ENCODE peak calls at places on chromosomes 1 and 21, in eight cellular contexts. X, G, I, E, O, N, A and Z are unnamed samples.

GRCh38 chr1:27658951-27659496 is 13.0 kb downstream of the IFI6 start:
- DNase-seq in X (peak), G (no peak), I (peak), E (peak), O (no peak), N (peak), A (peak), Z (peak)

GRCh38 chr1:66597500-66597899 is 63.5 kb downstream of the SGIP1 start:
- DNase-seq in X (no peak), G (no peak), I (no peak), E (no peak), O (no peak), N (no peak), A (no peak), Z (no peak)

GRCh38 chr1:14915356-14916054 is 238.0 kb upstream of the TMEM51 start:
- DNase-seq in X (peak), G (peak), I (peak), E (peak), O (peak), N (no peak), A (peak), Z (peak)

GRCh38 chr1:29354511-29355098 is 118.3 kb downstream of the PTPRU start:
- DNase-seq in X (no peak), G (no peak), I (no peak), E (no peak), O (no peak), N (no peak), A (no peak), Z (no peak)

GRCh38 chr1:186967659-186968394 is 139.1 kb downstream of the PLA2G4A start:
- DNase-seq in X (no peak), G (no peak), I (no peak), E (no peak), O (no peak), N (no peak), A (no peak), Z (peak)

GRCh38 chr1:228464487-228464983 is 22.6 kb upstream of the RNF187 start:
- DNase-seq in X (peak), G (peak), I (peak), E (peak), O (peak), N (no peak), A (peak), Z (peak)

GRCh38 chr1:147717051-147717705 is 43.2 kb downstream of the GJA5 start:
- DNase-seq in X (no peak), G (no peak), I (no peak), E (no peak), O (no peak), N (no peak), A (peak), Z (no peak)

GRCh38 chr21:38333290-38334272 is 76.8 kb downstream of the KCNJ15 start:
- DNase-seq in X (peak), G (no peak), I (peak), E (peak), O (peak), N (no peak), A (no peak), Z (peak)

GRCh38 chr1:942411-942821 is 16.6 kb downstream of the NOC2L start:
- DNase-seq in X (no peak), G (no peak), I (peak), E (peak), O (no peak), N (no peak), A (peak), Z (no peak)

GRCh38 chr1:207218512-207219352 is 102.7 kb upstream of the CD55 start:
- DNase-seq in X (peak), G (no peak), I (no peak), E (peak), O (no peak), N (no peak), A (no peak), Z (no peak)

GRCh38 chr1:234968470-234968869 is 160.2 kb downstream of the TOMM20 start:
- DNase-seq in X (peak), G (no peak), I (no peak), E (no peak), O (no peak), N (no peak), A (no peak), Z (no peak)

GRCh38 chr1:162627662-162628296 is 4.5 kb upstream of the DDR2 start:
- DNase-seq in X (no peak), G (peak), I (peak), E (peak), O (no peak), N (no peak), A (no peak), Z (peak)

GRCh38 chr1:68175621-68176398 is 56.5 kb downstream of the WLS start:
- DNase-seq in X (no peak), G (no peak), I (no peak), E (peak), O (no peak), N (no peak), A (peak), Z (peak)

GRCh38 chr1:160400284-160400645 is at the start of gene VANGL2:
- DNase-seq in X (peak), G (peak), I (peak), E (peak), O (peak), N (peak), A (peak), Z (peak)

GRCh38 chr1:63691672-63692425 is 82.0 kb upstream of the ROR1 start:
- DNase-seq in X (peak), G (peak), I (peak), E (peak), O (no peak), N (no peak), A (peak), Z (peak)

GRCh38 chr1:45752441-45753052 is 2.1 kb upstream of the IPP start:
- DNase-seq in X (no peak), G (no peak), I (no peak), E (peak), O (no peak), N (no peak), A (no peak), Z (peak)

GRCh38 chr1:45753248-45754037 is 3.0 kb upstream of the IPP start:
- DNase-seq in X (no peak), G (no peak), I (peak), E (no peak), O (no peak), N (no peak), A (no peak), Z (no peak)

GRCh38 chr1:45752014-45752413 is 1.6 kb upstream of the IPP start:
- DNase-seq in X (no peak), G (no peak), I (no peak), E (no peak), O (no peak), N (no peak), A (no peak), Z (no peak)

GRCh38 chr1:45746922-45747321 is 3.5 kb downstream of the IPP start:
- DNase-seq in X (no peak), G (no peak), I (no peak), E (no peak), O (no peak), N (no peak), A (no peak), Z (no peak)

GRCh38 chr1:45750298-45751038 is at the start of gene IPP:
- DNase-seq in X (peak), G (peak), I (peak), E (peak), O (peak), N (peak), A (peak), Z (peak)
- TF ChIP-seq CTCF in X (no peak), G (no peak), I (peak), E (peak), O (peak), N (no peak), A (peak), Z (peak)

GRCh38 chr21:17759546-17760178 is 59.5 kb downstream of the C21orf91 start:
- DNase-seq in X (no peak), G (no peak), I (no peak), E (no peak), O (no peak), N (no peak), A (no peak), Z (no peak)
- H3K4me3 ChIP-seq in X (no peak), G (no peak), I (no peak), E (no peak), O (no peak), N (no peak), A (no peak), Z (no peak)

GRCh38 chr1:100868364-100868995 is 26.2 kb downstream of the EXTL2 start:
- DNase-seq in X (no peak), G (no peak), I (peak), E (peak), O (no peak), N (no peak), A (peak), Z (peak)
- TF ChIP-seq CTCF in X (peak), G (peak), I (no peak), E (peak), O (peak), N (peak), A (peak), Z (peak)

GRCh38 chr1:198639581-198640235 is 868 bp downstream of the PTPRC start:
- DNase-seq in X (no peak), G (no peak), I (no peak), E (no peak), O (no peak), N (no peak), A (no peak), Z (no peak)

GRCh38 chr1:198641966-198642656 is 3.3 kb downstream of the PTPRC start:
- DNase-seq in X (no peak), G (no peak), I (no peak), E (no peak), O (no peak), N (no peak), A (no peak), Z (no peak)

GRCh38 chr1:198641506-198641905 is 2.7 kb downstream of the PTPRC start:
- DNase-seq in X (no peak), G (no peak), I (no peak), E (no peak), O (no peak), N (no peak), A (no peak), Z (no peak)

GRCh38 chr1:198643827-198644226 is 5.0 kb downstream of the PTPRC start:
- DNase-seq in X (no peak), G (no peak), I (no peak), E (no peak), O (no peak), N (no peak), A (no peak), Z (no peak)

DNA sequence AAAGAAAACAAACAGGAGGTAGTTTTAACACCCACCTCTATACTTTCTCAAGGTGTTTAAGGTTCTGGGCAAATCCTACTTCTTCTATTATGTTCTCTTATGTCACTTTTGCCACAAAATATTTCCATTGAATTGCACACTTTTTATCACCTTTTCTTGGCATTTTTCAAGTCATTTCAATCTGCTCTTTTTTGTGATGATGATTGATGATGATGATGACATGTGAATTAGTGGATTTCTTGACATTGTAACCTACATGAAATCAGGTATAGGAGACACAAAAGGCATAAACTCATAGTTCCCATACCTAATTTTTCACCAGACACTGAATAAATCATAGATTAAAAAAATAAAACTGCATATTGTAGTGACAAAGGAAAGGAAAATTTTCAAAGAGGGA is 4.2 kb downstream of the PTPRC start:
- DNase-seq in X (no peak), G (no peak), I (no peak), E (no peak), O (no peak), N (no peak), A (no peak), Z (no peak)
- H3K4me3 ChIP-seq in X (no peak), G (no peak), I (no peak), E (no peak), O (no peak), N (no peak), A (no peak), Z (no peak)

GRCh38 chr1:222279591-222279990 is 268.3 kb downstream of the HHIPL2 start:
- DNase-seq in X (no peak), G (no peak), I (no peak), E (no peak), O (no peak), N (no peak), A (no peak), Z (no peak)

GRCh38 chr1:222288056-222288455 is 259.8 kb downstream of the HHIPL2 start:
- DNase-seq in X (no peak), G (no peak), I (no peak), E (no peak), O (no peak), N (no peak), A (peak), Z (no peak)

GRCh38 chr1:222284466-222284865 is 263.4 kb downstream of the HHIPL2 start:
- DNase-seq in X (no peak), G (no peak), I (no peak), E (no peak), O (no peak), N (no peak), A (no peak), Z (no peak)

GRCh38 chr1:222286039-222286438 is 261.9 kb downstream of the HHIPL2 start:
- DNase-seq in X (no peak), G (no peak), I (no peak), E (no peak), O (no peak), N (no peak), A (no peak), Z (no peak)

DNA sequence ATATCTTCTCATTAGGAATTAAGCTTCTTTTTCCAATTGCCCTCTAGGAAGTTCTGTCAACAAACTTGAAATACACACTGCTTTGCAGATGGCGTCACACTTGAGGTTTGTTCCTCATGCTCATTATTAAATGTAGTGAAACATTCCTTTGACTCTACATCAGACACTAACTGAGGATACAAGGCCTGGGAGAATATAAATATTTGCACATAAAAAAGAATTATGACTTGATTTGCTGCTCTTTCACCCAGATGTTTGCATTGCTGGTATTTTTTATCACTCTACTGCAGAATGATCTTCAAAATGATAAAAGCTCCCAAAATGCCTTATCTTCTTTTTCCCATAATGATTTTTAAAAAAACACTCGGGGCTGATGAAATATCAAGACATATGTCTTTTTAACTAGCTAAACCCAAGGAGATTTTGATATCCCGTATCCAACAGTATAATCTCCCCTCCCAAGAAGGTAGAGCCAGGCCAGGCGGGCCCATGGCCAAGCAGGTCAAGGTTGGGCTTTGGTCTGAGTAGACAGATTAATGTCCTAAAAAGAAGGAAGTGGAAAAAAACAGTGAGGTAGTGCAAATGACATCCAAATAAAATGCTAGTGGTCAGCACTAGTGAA is 264.6 kb downstream of the HHIPL2 start:
- DNase-seq in X (peak), G (no peak), I (no peak), E (no peak), O (no peak), N (no peak), A (no peak), Z (peak)
- TF ChIP-seq CTCF in X (no peak), G (no peak), I (no peak), E (no peak), O (no peak), N (no peak), A (no peak), Z (no peak)

DNA sequence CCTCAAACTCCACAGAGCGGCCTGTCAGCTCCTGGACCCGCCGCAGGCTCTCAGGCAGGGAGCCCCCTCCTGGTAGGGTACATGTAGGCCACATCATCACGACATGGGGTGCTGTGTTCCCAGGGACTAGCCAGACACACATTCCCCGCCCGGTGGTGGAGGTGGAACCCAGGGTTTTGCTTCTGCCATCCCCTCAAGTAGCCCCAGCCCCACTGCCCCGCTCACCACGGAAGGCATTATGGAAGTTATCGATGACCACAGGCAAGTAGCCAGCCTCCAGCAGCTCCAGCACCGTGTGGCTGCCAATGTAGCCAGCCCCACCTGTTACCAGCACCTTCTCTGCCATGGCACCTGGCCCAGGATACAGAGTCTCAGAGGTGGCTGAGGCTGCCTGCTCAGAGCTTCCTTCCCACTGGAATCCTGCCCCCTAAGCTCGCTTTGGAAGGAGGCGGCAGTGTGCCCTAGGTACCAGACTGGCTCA is 1.9 kb downstream of the GALE start:
- DNase-seq in X (no peak), G (no peak), I (peak), E (no peak), O (no peak), N (no peak), A (no peak), Z (no peak)
- H3K4me3 ChIP-seq in X (no peak), G (peak), I (peak), E (no peak), O (peak), N (no peak), A (no peak), Z (peak)

DNA sequence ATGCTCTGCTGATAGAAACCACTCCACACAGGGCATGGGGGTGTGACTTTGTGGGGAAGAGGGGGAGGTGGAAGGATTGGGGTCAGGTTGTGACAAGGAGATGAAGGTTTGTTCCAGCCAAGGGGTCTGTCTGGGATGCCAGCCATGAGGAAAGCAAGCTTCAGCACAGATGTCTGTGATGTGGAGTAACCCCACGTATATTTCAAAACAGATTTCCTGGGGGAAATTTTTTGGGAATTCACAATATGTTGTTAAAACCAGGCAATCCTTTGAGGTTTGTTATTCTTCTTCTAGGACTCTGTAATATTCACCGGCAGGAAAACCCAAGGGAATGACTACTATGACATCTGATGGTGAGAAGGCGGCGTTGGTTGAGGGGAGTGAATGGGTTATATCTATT is 255.0 kb upstream of the FGGY start:
- DNase-seq in X (no peak), G (no peak), I (no peak), E (peak), O (no peak), N (no peak), A (no peak), Z (peak)
- TF ChIP-seq CTCF in X (no peak), G (no peak), I (no peak), E (no peak), O (no peak), N (no peak), A (no peak), Z (peak)